ENCODE peak calls at places on chromosomes 2 and 18, in five cellular contexts. C, J, O, X and U are unnamed samples.

GRCh38 chr2:85188852-85189251 is 55.7 kb downstream of the TCF7L1 start:
- DNase-seq in C (no peak), J (no peak), O (no peak), X (no peak), U (no peak)

GRCh38 chr18:79393626-79394401 is 1.9 kb upstream of the NFATC1 start:
- DNase-seq in C (peak), J (peak), O (peak), X (peak), U (peak)

GRCh38 chr2:40048506-40048905 is 269.4 kb upstream of the THUMPD2 start:
- DNase-seq in C (no peak), J (no peak), O (no peak), X (no peak), U (no peak)

GRCh38 chr2:33051586-33052385 is 105.0 kb downstream of the LTBP1 start:
- DNase-seq in C (peak), J (no peak), O (peak), X (no peak), U (peak)

GRCh38 chr18:23963443-23964185 is 50.9 kb upstream of the TTC39C start:
- DNase-seq in C (no peak), J (no peak), O (no peak), X (no peak), U (no peak)

GRCh38 chr2:136582631-136583205 is 182.6 kb upstream of the THSD7B start:
- DNase-seq in C (no peak), J (peak), O (peak), X (no peak), U (peak)

GRCh38 chr2:222193328-222194008 is 105.3 kb downstream of the PAX3 start:
- DNase-seq in C (no peak), J (peak), O (no peak), X (no peak), U (peak)

GRCh38 chr2:1653137-1653789 is 91.1 kb downstream of the PXDN start:
- DNase-seq in C (peak), J (no peak), O (peak), X (peak), U (peak)

GRCh38 chr2:200308421-200309295 is 2.2 kb downstream of the SPATS2L start:
- DNase-seq in C (peak), J (no peak), O (peak), X (no peak), U (peak)

GRCh38 chr2:46984642-46985476 is 69.3 kb upstream of the MCFD2 start:
- DNase-seq in C (peak), J (peak), O (peak), X (peak), U (peak)

GRCh38 chr2:222859786-222860726 is 780 bp upstream of the ACSL3 start:
- DNase-seq in C (peak), J (peak), O (peak), X (no peak), U (peak)

GRCh38 chr2:20108655-20109396 is 57.4 kb upstream of the LAPTM4A start:
- DNase-seq in C (peak), J (no peak), O (peak), X (no peak), U (peak)

GRCh38 chr2:96869824-96870630 is at the start of gene SEMA4C:
- DNase-seq in C (no peak), J (peak), O (no peak), X (peak), U (peak)

GRCh38 chr2:96869281-96869823 is 528 bp downstream of the SEMA4C start:
- DNase-seq in C (peak), J (peak), O (peak), X (peak), U (peak)

GRCh38 chr2:96868555-96869280 is 1.2 kb downstream of the SEMA4C start:
- DNase-seq in C (peak), J (peak), O (peak), X (peak), U (peak)

GRCh38 chr2:96872591-96873349 is 2.9 kb upstream of the SEMA4C start:
- DNase-seq in C (peak), J (peak), O (peak), X (peak), U (no peak)

DNA sequence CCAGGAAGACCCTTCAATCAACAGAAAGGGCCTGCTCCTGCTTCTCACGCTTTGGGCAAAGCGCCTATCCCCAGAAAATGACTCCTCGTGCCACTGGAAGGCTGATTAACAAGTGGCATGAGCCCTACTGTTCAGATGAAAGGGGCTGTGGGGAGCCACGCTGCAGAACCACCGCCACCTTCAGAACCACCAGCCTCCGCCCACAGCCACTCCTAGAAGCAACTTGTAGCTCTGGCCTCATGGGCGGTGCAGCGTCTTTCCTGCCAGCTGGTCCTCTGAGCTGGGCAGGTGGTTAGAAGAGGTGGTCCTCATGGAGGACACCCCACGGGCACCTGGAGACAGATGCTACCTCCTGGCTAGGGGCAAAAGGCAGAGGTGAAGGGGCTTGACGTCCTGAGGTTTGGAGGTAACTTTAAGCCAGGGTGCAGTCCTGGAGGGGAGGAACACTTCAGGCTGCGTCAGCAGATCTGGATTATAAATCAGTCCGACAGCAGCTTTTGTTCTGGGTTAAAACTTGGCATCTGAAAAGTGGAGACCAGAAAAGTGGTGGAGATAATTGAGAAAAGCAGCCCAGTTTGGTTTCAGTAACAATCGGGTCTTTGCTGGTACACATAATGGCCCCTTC is 863 bp upstream of the SEMA4C start:
- DNase-seq in C (no peak), J (peak), O (no peak), X (peak), U (no peak)
- H3K9ac ChIP-seq in C (peak), J (peak), O (no peak), X (no peak), U (peak)

DNA sequence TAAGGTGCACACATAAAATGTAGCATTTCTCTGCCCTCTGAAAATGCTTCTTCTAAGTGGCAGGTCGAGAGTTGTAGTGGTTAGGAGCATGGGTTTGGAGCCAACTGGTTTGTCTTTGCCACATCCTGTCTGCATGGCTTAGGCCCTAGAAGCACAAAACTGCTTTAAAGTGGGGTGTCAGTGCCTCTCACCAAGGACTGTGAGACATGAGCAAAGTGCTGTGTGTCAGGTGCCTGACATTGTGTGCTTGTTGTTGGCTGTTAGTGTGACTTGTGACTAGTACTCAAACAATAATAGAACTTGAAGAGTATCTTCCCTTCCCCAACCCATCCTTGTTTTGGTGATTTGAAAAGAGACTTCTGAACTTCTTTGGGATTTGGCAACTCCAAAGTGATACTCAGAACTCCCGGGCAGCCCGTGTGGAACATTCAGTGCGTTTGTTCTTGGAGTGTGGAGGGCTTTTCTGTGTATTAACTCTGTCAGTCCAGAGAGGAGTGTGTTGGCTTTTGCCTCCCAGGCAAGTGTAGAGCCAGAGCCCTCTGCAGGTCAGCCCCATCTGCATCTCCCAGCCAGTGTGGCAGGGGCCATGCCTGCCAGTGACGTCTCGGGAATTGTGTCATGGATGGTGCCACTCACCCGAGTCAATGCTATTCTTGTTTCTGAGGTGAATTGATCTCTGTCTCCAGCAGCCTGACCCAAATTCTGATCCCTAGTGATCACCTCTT is 5.0 kb downstream of the MGAT5 start:
- DNase-seq in C (no peak), J (no peak), O (no peak), X (no peak), U (no peak)
- H3K9ac ChIP-seq in C (no peak), J (no peak), O (no peak), X (no peak), U (no peak)

GRCh38 chr2:216619411-216620393 is 13.5 kb upstream of the IGFBP2 start:
- DNase-seq in C (peak), J (peak), O (no peak), X (no peak), U (peak)

GRCh38 chr2:216621292-216621691 is 11.9 kb upstream of the IGFBP2 start:
- DNase-seq in C (no peak), J (no peak), O (no peak), X (no peak), U (no peak)

GRCh38 chr2:216620806-216621205 is 12.4 kb upstream of the IGFBP2 start:
- DNase-seq in C (peak), J (no peak), O (no peak), X (no peak), U (no peak)

GRCh38 chr2:216617159-216617815 is 15.9 kb upstream of the IGFBP2 start:
- DNase-seq in C (no peak), J (no peak), O (no peak), X (no peak), U (no peak)

DNA sequence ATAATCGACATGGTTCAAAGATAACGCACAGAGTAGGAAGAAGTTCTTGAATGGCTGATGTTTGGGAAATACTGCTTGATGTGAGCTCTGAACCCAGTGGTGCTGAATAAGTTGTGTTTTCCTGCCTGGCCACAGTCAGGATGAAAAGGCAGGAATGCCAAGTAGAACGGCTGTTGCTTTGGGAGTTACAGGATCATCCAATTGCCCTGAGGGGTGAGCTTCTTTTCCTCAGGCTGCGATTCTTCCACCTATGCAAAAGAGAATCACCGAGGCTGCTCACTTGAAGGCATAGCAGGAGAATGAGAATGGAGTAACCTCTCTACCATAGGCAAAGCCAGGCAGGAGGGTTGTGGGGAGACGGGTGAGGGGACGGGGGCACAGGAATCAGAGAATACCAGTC is 14.4 kb upstream of the IGFBP2 start:
- DNase-seq in C (no peak), J (peak), O (no peak), X (no peak), U (no peak)
- H3K9ac ChIP-seq in C (no peak), J (peak), O (no peak), X (no peak), U (no peak)

GRCh38 chr2:128444044-128444771 is 125.5 kb upstream of the HS6ST1 start:
- DNase-seq in C (no peak), J (no peak), O (no peak), X (no peak), U (no peak)

GRCh38 chr2:128442891-128443302 is 124.2 kb upstream of the HS6ST1 start:
- DNase-seq in C (no peak), J (peak), O (no peak), X (peak), U (no peak)

GRCh38 chr2:128440666-128441340 is 122.1 kb upstream of the HS6ST1 start:
- DNase-seq in C (no peak), J (no peak), O (no peak), X (no peak), U (no peak)

GRCh38 chr2:128441341-128442052 is 122.8 kb upstream of the HS6ST1 start:
- DNase-seq in C (no peak), J (no peak), O (no peak), X (peak), U (no peak)

DNA sequence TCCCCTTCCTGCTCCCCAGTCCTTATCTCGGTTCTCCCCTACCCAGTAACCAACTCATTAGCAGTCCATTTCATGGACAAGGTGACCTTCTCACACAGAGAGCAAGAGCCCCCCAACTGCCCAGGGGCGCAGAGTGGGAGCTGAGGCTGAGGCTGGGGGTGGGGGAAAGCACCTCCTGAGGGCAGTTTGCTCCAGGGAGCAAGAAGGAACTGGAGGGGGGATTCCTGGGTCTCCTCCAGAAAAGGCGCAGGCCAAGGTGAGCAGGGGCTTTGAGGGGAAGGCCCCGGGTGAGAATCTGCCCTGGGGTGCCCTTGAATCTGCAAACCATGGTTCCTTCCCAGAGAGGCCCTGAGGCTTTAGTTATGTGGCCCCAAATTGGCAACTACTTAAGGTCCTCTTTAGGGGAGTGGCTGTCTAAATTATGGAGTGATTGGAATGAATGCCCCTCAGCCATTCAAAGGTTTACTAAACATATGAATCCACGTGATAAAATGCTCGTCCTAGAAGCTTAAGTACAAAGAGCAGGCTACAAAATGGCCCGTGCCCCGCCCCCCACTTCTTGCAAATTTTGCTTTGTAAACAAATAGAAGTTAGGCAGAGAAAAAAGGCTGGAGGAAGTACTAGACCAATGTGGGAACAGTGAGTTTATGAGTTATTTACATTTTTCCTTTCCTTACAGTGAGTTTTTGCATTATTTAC is 123.5 kb upstream of the HS6ST1 start:
- DNase-seq in C (peak), J (peak), O (no peak), X (no peak), U (no peak)
- H3K9ac ChIP-seq in C (no peak), J (no peak), O (no peak), X (no peak), U (no peak)

GRCh38 chr18:48745293-48745692 is 205.5 kb downstream of the SMAD7 start:
- DNase-seq in C (no peak), J (no peak), O (no peak), X (no peak), U (no peak)

GRCh38 chr18:48741866-48742265 is 203.0 kb downstream of the CTIF start:
- DNase-seq in C (no peak), J (no peak), O (no peak), X (peak), U (no peak)

GRCh38 chr18:48740846-48741485 is 202.1 kb downstream of the CTIF start:
- DNase-seq in C (no peak), J (no peak), O (peak), X (peak), U (no peak)

GRCh38 chr18:48742304-48742703 is 203.5 kb downstream of the CTIF start:
- DNase-seq in C (no peak), J (no peak), O (no peak), X (peak), U (no peak)

GRCh38 chr18:48743046-48743445 is 204.2 kb downstream of the CTIF start:
- DNase-seq in C (peak), J (no peak), O (peak), X (peak), U (peak)
- H3K9ac ChIP-seq in C (peak), J (no peak), O (no peak), X (no peak), U (peak)